ENCODE peak calls at places on chromosomes 7 and 10, in five cellular contexts. One of them, this sample, is unnamed.

GRCh38 chr10:74586088-74586585 is 240.3 kb upstream of the KAT6B start:
- DNase-seq in upper lobe of right lung: no peak
- DNase-seq in heart right ventricle: no peak
- DNase-seq in caudate nucleus: no peak
- DNase-seq in dorsolateral prefrontal cortex: no peak
- DNase-seq in this sample: no peak

GRCh38 chr7:103065666-103066065 is 8.9 kb downstream of the FBXL13 start:
- DNase-seq in upper lobe of right lung: peak; percentile 70
- DNase-seq in heart right ventricle: peak; percentile 21
- DNase-seq in caudate nucleus: no peak
- DNase-seq in dorsolateral prefrontal cortex: no peak
- DNase-seq in this sample: no peak

GRCh38 chr7:126529833-126530232 is 722.9 kb downstream of the GRM8 start:
- DNase-seq in upper lobe of right lung: no peak
- DNase-seq in heart right ventricle: no peak
- DNase-seq in caudate nucleus: no peak
- DNase-seq in dorsolateral prefrontal cortex: no peak
- DNase-seq in this sample: no peak

GRCh38 chr7:25765110-25765509 is 386.9 kb upstream of the NFE2L3 start:
- DNase-seq in upper lobe of right lung: no peak
- DNase-seq in heart right ventricle: no peak
- DNase-seq in caudate nucleus: no peak
- DNase-seq in dorsolateral prefrontal cortex: no peak
- DNase-seq in this sample: no peak

GRCh38 chr10:4383683-4384082 is 442.3 kb upstream of the AKR1E2 start:
- DNase-seq in upper lobe of right lung: no peak
- DNase-seq in heart right ventricle: no peak
- DNase-seq in caudate nucleus: peak; percentile 5
- DNase-seq in dorsolateral prefrontal cortex: no peak
- DNase-seq in this sample: no peak

GRCh38 chr10:110681023-110681681 is 37.0 kb downstream of the RBM20 start:
- DNase-seq in upper lobe of right lung: no peak
- DNase-seq in heart right ventricle: peak; percentile 23
- DNase-seq in caudate nucleus: no peak
- DNase-seq in dorsolateral prefrontal cortex: no peak
- DNase-seq in this sample: no peak

GRCh38 chr7:98687331-98687863 is 70.3 kb downstream of the NPTX2 start:
- DNase-seq in upper lobe of right lung: no peak
- DNase-seq in heart right ventricle: no peak
- DNase-seq in caudate nucleus: no peak
- DNase-seq in dorsolateral prefrontal cortex: no peak
- DNase-seq in this sample: no peak

GRCh38 chr7:50069613-50070012 is 23.4 kb downstream of the ZPBP start:
- DNase-seq in upper lobe of right lung: no peak
- DNase-seq in heart right ventricle: peak; percentile 23
- DNase-seq in caudate nucleus: no peak
- DNase-seq in dorsolateral prefrontal cortex: no peak
- DNase-seq in this sample: peak; percentile 21

GRCh38 chr7:33719059-33719581 is 186.2 kb upstream of the BMPER start:
- DNase-seq in upper lobe of right lung: no peak
- DNase-seq in heart right ventricle: peak; percentile 52
- DNase-seq in caudate nucleus: peak; percentile 30
- DNase-seq in dorsolateral prefrontal cortex: no peak
- DNase-seq in this sample: no peak

GRCh38 chr7:33720870-33721269 is 184.5 kb upstream of the BMPER start:
- DNase-seq in upper lobe of right lung: no peak
- DNase-seq in heart right ventricle: no peak
- DNase-seq in caudate nucleus: no peak
- DNase-seq in dorsolateral prefrontal cortex: no peak
- DNase-seq in this sample: no peak

GRCh38 chr7:33714208-33714607 is 191.1 kb upstream of the BMPER start:
- DNase-seq in upper lobe of right lung: no peak
- DNase-seq in heart right ventricle: no peak
- DNase-seq in caudate nucleus: no peak
- DNase-seq in dorsolateral prefrontal cortex: no peak
- DNase-seq in this sample: no peak

GRCh38 chr7:33720139-33720538 is 185.2 kb upstream of the BMPER start:
- DNase-seq in upper lobe of right lung: no peak
- DNase-seq in heart right ventricle: no peak
- DNase-seq in caudate nucleus: no peak
- DNase-seq in dorsolateral prefrontal cortex: no peak
- DNase-seq in this sample: no peak

DNA sequence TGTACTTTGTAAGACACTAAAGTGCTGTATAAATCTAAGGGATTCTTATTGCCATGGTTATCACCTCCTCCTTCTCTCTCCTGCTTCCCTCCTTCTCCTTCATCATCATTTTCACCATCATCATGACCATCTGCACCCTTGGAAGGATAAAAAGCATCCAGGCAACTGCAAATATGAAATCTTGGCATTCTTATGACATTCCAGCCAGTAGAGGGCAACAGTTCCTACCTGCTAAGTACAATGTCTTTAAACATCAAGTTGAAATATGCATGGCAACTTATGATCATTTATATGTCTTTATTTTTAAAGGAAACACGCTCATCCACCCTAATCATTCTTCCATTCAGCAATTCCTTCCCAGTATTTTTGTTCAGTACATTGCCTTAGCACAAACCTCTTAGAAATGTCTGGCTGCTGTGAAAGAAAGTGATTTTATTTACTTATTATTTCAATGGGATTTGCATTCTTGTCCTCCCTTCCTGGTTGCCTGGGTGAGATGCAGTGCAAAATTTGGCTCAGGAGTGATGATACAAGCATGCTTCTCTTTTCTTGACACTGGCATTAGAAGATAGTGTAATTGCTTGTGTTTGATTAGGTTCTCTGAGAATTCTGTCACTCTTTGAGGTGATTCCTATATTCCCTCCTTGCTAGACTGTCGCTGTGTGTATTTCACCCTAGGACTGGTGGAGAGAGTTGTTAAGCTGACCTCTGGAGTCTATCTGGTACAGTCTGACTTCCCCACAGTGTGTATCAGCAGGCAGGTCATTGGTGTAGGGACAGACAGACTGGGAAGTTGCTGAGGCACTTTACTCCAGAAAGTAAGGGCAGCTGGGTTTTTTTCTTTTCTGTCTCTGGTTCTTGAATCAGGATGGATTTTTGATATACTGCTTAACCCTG is 188.5 kb upstream of the BMPER start:
- DNase-seq in upper lobe of right lung: no peak
- DNase-seq in heart right ventricle: no peak
- DNase-seq in caudate nucleus: no peak
- DNase-seq in dorsolateral prefrontal cortex: no peak
- DNase-seq in this sample: no peak
- H3K27ac ChIP-seq in upper lobe of right lung: no peak overlapping the region
- H3K27ac ChIP-seq in heart right ventricle: no peak overlapping the region
- H3K27ac ChIP-seq in caudate nucleus: no peak overlapping the region
- H3K27ac ChIP-seq in dorsolateral prefrontal cortex: no peak overlapping the region
- H3K27ac ChIP-seq in this sample: no peak overlapping the region

GRCh38 chr10:79982486-79982800 is 33.5 kb upstream of the SFTPD start:
- DNase-seq in upper lobe of right lung: no peak
- DNase-seq in heart right ventricle: no peak
- DNase-seq in caudate nucleus: no peak
- DNase-seq in dorsolateral prefrontal cortex: no peak
- DNase-seq in this sample: no peak

GRCh38 chr10:79981356-79981672 is 32.4 kb upstream of the SFTPD start:
- DNase-seq in upper lobe of right lung: no peak
- DNase-seq in heart right ventricle: no peak
- DNase-seq in caudate nucleus: peak; percentile 56
- DNase-seq in dorsolateral prefrontal cortex: peak; percentile 35
- DNase-seq in this sample: no peak

GRCh38 chr10:79980711-79981110 is 31.8 kb upstream of the SFTPD start:
- DNase-seq in upper lobe of right lung: no peak
- DNase-seq in heart right ventricle: no peak
- DNase-seq in caudate nucleus: no peak
- DNase-seq in dorsolateral prefrontal cortex: no peak
- DNase-seq in this sample: no peak

GRCh38 chr10:79982861-79983260 is 34.0 kb upstream of the SFTPD start:
- DNase-seq in upper lobe of right lung: no peak
- DNase-seq in heart right ventricle: no peak
- DNase-seq in caudate nucleus: no peak
- DNase-seq in dorsolateral prefrontal cortex: no peak
- DNase-seq in this sample: no peak

GRCh38 chr10:79981673-79982485 is 33.0 kb upstream of the SFTPD start:
- DNase-seq in upper lobe of right lung: peak; percentile 93
- DNase-seq in heart right ventricle: peak; percentile 55
- DNase-seq in caudate nucleus: no peak
- DNase-seq in dorsolateral prefrontal cortex: no peak
- DNase-seq in this sample: no peak
- H3K27ac ChIP-seq in upper lobe of right lung: peak overlapping the region; percentile 90
- H3K27ac ChIP-seq in heart right ventricle: peak overlapping the region; percentile 91
- H3K27ac ChIP-seq in caudate nucleus: peak overlapping the region; percentile 80
- H3K27ac ChIP-seq in dorsolateral prefrontal cortex: peak overlapping the region; percentile 92
- H3K27ac ChIP-seq in this sample: no peak overlapping the region

DNA sequence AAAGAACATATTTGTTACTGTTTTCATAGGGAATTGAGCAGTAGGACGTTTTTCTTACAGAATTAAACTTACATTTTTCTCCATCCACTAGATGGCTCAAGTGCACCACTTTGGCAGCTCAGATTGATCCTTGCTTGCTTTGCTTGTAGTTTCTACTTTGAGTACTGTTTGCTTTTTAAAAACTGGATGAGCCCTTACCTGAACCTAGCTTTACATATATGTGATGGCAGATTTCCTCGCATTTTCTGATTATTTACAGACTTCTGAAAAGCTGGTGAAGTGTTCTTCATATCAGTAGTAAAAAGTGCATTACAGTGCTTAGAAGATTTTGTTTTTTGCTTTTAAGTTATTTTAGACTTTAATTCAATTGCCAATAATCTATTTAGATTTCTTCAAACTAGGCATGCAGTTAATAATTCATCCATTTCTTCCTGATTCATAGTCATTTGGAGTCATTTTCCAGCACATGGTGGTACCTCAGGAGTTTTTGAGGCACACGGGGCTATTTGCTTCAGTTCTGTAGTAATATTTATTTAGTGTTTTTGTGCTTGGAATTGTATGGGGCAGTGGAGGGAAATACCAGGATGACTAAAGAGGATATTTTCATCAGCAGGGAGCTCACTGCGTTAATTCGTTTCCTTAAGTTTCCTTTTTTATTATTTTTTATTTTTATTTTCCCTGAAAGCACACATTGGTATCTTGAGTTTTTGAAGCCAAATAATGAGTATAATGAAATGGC is 57.3 kb downstream of the MAPK8 start:
- DNase-seq in upper lobe of right lung: no peak
- DNase-seq in heart right ventricle: no peak
- DNase-seq in caudate nucleus: peak; percentile 20
- DNase-seq in dorsolateral prefrontal cortex: no peak
- DNase-seq in this sample: no peak
- H3K27ac ChIP-seq in upper lobe of right lung: no peak overlapping the region
- H3K27ac ChIP-seq in heart right ventricle: peak overlapping the region; percentile 62
- H3K27ac ChIP-seq in caudate nucleus: no peak overlapping the region
- H3K27ac ChIP-seq in dorsolateral prefrontal cortex: no peak overlapping the region
- H3K27ac ChIP-seq in this sample: no peak overlapping the region

GRCh38 chr10:3036155-3036554 is 31.2 kb upstream of the PFKP start:
- DNase-seq in upper lobe of right lung: no peak
- DNase-seq in heart right ventricle: no peak
- DNase-seq in caudate nucleus: no peak
- DNase-seq in dorsolateral prefrontal cortex: no peak
- DNase-seq in this sample: no peak
- H3K27ac ChIP-seq in upper lobe of right lung: no peak overlapping the region
- H3K27ac ChIP-seq in heart right ventricle: no peak overlapping the region
- H3K27ac ChIP-seq in caudate nucleus: no peak overlapping the region
- H3K27ac ChIP-seq in dorsolateral prefrontal cortex: no peak overlapping the region
- H3K27ac ChIP-seq in this sample: no peak overlapping the region

GRCh38 chr10:31822150-31822549 is 106.5 kb downstream of the ARHGAP12 start:
- DNase-seq in upper lobe of right lung: no peak
- DNase-seq in heart right ventricle: no peak
- DNase-seq in caudate nucleus: no peak
- DNase-seq in dorsolateral prefrontal cortex: no peak
- DNase-seq in this sample: no peak
- H3K27ac ChIP-seq in upper lobe of right lung: no peak overlapping the region
- H3K27ac ChIP-seq in heart right ventricle: peak overlapping the region; percentile 69
- H3K27ac ChIP-seq in caudate nucleus: no peak overlapping the region
- H3K27ac ChIP-seq in dorsolateral prefrontal cortex: no peak overlapping the region
- H3K27ac ChIP-seq in this sample: no peak overlapping the region

GRCh38 chr10:124525751-124526600 is 64.4 kb downstream of the LHPP start:
- DNase-seq in upper lobe of right lung: no peak
- DNase-seq in heart right ventricle: no peak
- DNase-seq in caudate nucleus: no peak
- DNase-seq in dorsolateral prefrontal cortex: no peak
- DNase-seq in this sample: no peak
- H3K27ac ChIP-seq in upper lobe of right lung: no peak overlapping the region
- H3K27ac ChIP-seq in heart right ventricle: peak overlapping the region; percentile 52
- H3K27ac ChIP-seq in caudate nucleus: no peak overlapping the region
- H3K27ac ChIP-seq in dorsolateral prefrontal cortex: no peak overlapping the region
- H3K27ac ChIP-seq in this sample: no peak overlapping the region

GRCh38 chr7:5672468-5672867 is 109.0 kb downstream of the RNF216 start:
- DNase-seq in upper lobe of right lung: no peak
- DNase-seq in heart right ventricle: no peak
- DNase-seq in caudate nucleus: no peak
- DNase-seq in dorsolateral prefrontal cortex: no peak
- DNase-seq in this sample: no peak

GRCh38 chr7:5670173-5670933 is 111.1 kb downstream of the RNF216 start:
- DNase-seq in upper lobe of right lung: no peak
- DNase-seq in heart right ventricle: no peak
- DNase-seq in caudate nucleus: no peak
- DNase-seq in dorsolateral prefrontal cortex: no peak
- DNase-seq in this sample: no peak

GRCh38 chr7:5673125-5673524 is 108.3 kb downstream of the RNF216 start:
- DNase-seq in upper lobe of right lung: no peak
- DNase-seq in heart right ventricle: no peak
- DNase-seq in caudate nucleus: peak; percentile 76
- DNase-seq in dorsolateral prefrontal cortex: no peak
- DNase-seq in this sample: no peak

GRCh38 chr7:5667391-5667790 is 114.1 kb downstream of the RNF216 start:
- DNase-seq in upper lobe of right lung: no peak
- DNase-seq in heart right ventricle: no peak
- DNase-seq in caudate nucleus: no peak
- DNase-seq in dorsolateral prefrontal cortex: no peak
- DNase-seq in this sample: no peak

GRCh38 chr7:5671053-5671452 is 110.4 kb downstream of the RNF216 start:
- DNase-seq in upper lobe of right lung: no peak
- DNase-seq in heart right ventricle: no peak
- DNase-seq in caudate nucleus: no peak
- DNase-seq in dorsolateral prefrontal cortex: no peak
- DNase-seq in this sample: no peak
- H3K27ac ChIP-seq in upper lobe of right lung: peak overlapping the region; percentile 71
- H3K27ac ChIP-seq in heart right ventricle: peak overlapping the region; percentile 36
- H3K27ac ChIP-seq in caudate nucleus: peak overlapping the region; percentile 32
- H3K27ac ChIP-seq in dorsolateral prefrontal cortex: peak overlapping the region; percentile 59
- H3K27ac ChIP-seq in this sample: peak overlapping the region; percentile 55

DNA sequence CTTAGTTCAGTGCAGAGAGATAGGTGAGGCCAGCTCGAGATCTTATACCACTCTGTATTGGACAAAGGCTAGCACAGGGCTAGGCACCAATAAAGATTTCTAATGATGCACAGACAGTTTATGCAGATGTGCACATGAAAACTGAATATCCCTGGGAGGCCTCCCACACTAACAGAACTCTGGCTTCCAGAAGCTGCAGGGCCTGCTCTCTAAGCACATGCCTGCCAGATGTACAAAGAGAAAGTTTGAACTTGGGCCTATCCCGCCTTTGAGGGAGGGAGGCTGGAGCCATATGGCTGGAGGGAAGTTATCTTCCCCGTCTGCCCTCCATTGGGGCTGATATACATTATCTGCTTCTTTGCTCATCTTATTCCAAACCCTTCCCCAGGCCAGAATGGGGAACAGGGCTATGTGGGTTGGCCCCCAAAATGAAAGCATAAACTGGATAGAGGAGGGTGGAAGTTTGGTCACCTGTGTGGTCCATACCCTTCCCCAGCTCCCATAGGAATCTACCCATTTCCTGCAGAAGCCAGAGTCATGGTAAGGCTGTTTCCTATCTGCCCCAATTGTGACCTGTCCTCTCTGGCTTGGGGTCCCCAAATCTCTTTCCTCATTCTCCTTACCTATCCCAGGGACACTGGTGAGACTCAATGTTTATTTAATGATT is 3.8 kb downstream of the KAZALD1 start:
- DNase-seq in upper lobe of right lung: no peak
- DNase-seq in heart right ventricle: no peak
- DNase-seq in caudate nucleus: no peak
- DNase-seq in dorsolateral prefrontal cortex: no peak
- DNase-seq in this sample: no peak
- H3K27ac ChIP-seq in upper lobe of right lung: peak overlapping the region; percentile 65
- H3K27ac ChIP-seq in heart right ventricle: peak overlapping the region; percentile 98
- H3K27ac ChIP-seq in caudate nucleus: no peak overlapping the region
- H3K27ac ChIP-seq in dorsolateral prefrontal cortex: no peak overlapping the region
- H3K27ac ChIP-seq in this sample: no peak overlapping the region

This sample was measured in substantia nigra.